ENCODE peak calls at places on chromosome 19, in five cellular contexts. One of them, this sample, is unnamed.

GRCh38 chr19:38183227-38183914 is 40.7 kb downstream of the DPF1 start:
- DNase-seq in K562: peak; percentile 87
- DNase-seq in A549: no peak
- DNase-seq in GM12878: no peak
- DNase-seq in GM23338: peak; percentile 89
- DNase-seq in this sample: no peak

GRCh38 chr19:35120898-35121297 is 5.3 kb downstream of the FXYD3 start:
- DNase-seq in K562: no peak
- DNase-seq in A549: no peak
- DNase-seq in GM12878: no peak
- DNase-seq in GM23338: no peak
- DNase-seq in this sample: no peak

GRCh38 chr19:28815257-28815656 is 397.7 kb downstream of the UQCRFS1 start:
- DNase-seq in K562: no peak
- DNase-seq in A549: no peak
- DNase-seq in GM12878: no peak
- DNase-seq in GM23338: no peak
- DNase-seq in this sample: no peak

GRCh38 chr19:9913237-9914000 is 22.9 kb downstream of the OLFM2 start:
- DNase-seq in K562: peak; percentile 46
- DNase-seq in A549: peak; percentile 29
- DNase-seq in GM12878: no peak
- DNase-seq in GM23338: no peak
- DNase-seq in this sample: no peak

GRCh38 chr19:29547981-29548380 is 22.2 kb downstream of the VSTM2B start:
- DNase-seq in K562: no peak
- DNase-seq in A549: no peak
- DNase-seq in GM12878: no peak
- DNase-seq in GM23338: no peak
- DNase-seq in this sample: no peak

GRCh38 chr19:32177686-32178085 is 167.7 kb upstream of the ZNF507 start:
- DNase-seq in K562: no peak
- DNase-seq in A549: no peak
- DNase-seq in GM12878: no peak
- DNase-seq in GM23338: no peak
- DNase-seq in this sample: no peak

GRCh38 chr19:38319421-38320258 is at the start of gene KCNK6:
- DNase-seq in K562: no peak
- DNase-seq in A549: peak; percentile 66
- DNase-seq in GM12878: no peak
- DNase-seq in GM23338: peak; percentile 77
- DNase-seq in this sample: no peak

GRCh38 chr19:46206176-46206575 is 23.4 kb upstream of the IGFL1 start:
- DNase-seq in K562: no peak
- DNase-seq in A549: no peak
- DNase-seq in GM12878: no peak
- DNase-seq in GM23338: no peak
- DNase-seq in this sample: no peak

GRCh38 chr19:35211545-35212230 is 16.9 kb downstream of the FAM187B start:
- DNase-seq in K562: no peak
- DNase-seq in A549: no peak
- DNase-seq in GM12878: no peak
- DNase-seq in GM23338: no peak
- DNase-seq in this sample: peak; percentile 13

GRCh38 chr19:46785054-46785979 is 3.1 kb downstream of the SLC1A5 start:
- DNase-seq in K562: no peak
- DNase-seq in A549: no peak
- DNase-seq in GM12878: no peak
- DNase-seq in GM23338: no peak
- DNase-seq in this sample: no peak

GRCh38 chr19:12790628-12791344 is 500 bp upstream of the JUNB start:
- DNase-seq in K562: no peak
- DNase-seq in A549: no peak
- DNase-seq in GM12878: no peak
- DNase-seq in GM23338: no peak
- DNase-seq in this sample: no peak

GRCh38 chr19:34155686-34156085 is 16.6 kb upstream of the LSM14A start:
- DNase-seq in K562: no peak
- DNase-seq in A549: no peak
- DNase-seq in GM12878: no peak
- DNase-seq in GM23338: no peak
- DNase-seq in this sample: no peak

GRCh38 chr19:55113570-55114039 is 3.8 kb downstream of the PPP1R12C start:
- DNase-seq in K562: peak; percentile 41
- DNase-seq in A549: peak; percentile 56
- DNase-seq in GM12878: no peak
- DNase-seq in GM23338: peak; percentile 91
- DNase-seq in this sample: peak; percentile 38

GRCh38 chr19:2412449-2412848 is 14.9 kb downstream of the TIMM13 start:
- DNase-seq in K562: no peak
- DNase-seq in A549: no peak
- DNase-seq in GM12878: no peak
- DNase-seq in GM23338: no peak
- DNase-seq in this sample: no peak

GRCh38 chr19:2327773-2328400 is 499 bp downstream of the LSM7 start:
- DNase-seq in K562: peak; percentile 64
- DNase-seq in A549: no peak
- DNase-seq in GM12878: peak; percentile 86
- DNase-seq in GM23338: peak; percentile 82
- DNase-seq in this sample: peak; percentile 32

GRCh38 chr19:38647966-38648788 is 728 bp downstream of the ACTN4 start:
- DNase-seq in K562: no peak
- DNase-seq in A549: no peak
- DNase-seq in GM12878: no peak
- DNase-seq in GM23338: no peak
- DNase-seq in this sample: no peak

GRCh38 chr19:39301021-39301420 is 4.8 kb downstream of the IFNL1 start:
- DNase-seq in K562: no peak
- DNase-seq in A549: no peak
- DNase-seq in GM12878: no peak
- DNase-seq in GM23338: no peak
- DNase-seq in this sample: no peak

GRCh38 chr19:36420961-36421748 is 2.7 kb upstream of the ZFP82 start:
- DNase-seq in K562: no peak
- DNase-seq in A549: no peak
- DNase-seq in GM12878: no peak
- DNase-seq in GM23338: peak; percentile 76
- DNase-seq in this sample: no peak

GRCh38 chr19:47609885-47610545 is 1.1 kb downstream of the BICRA start:
- DNase-seq in K562: peak; percentile 44
- DNase-seq in A549: no peak
- DNase-seq in GM12878: no peak
- DNase-seq in GM23338: peak; percentile 79
- DNase-seq in this sample: peak; percentile 41

GRCh38 chr19:37989855-37990254 is 82.8 kb downstream of the SIPA1L3 start:
- DNase-seq in K562: no peak
- DNase-seq in A549: no peak
- DNase-seq in GM12878: no peak
- DNase-seq in GM23338: peak; percentile 92
- DNase-seq in this sample: no peak

GRCh38 chr19:19558055-19558454 is 20.0 kb downstream of the CILP2 start:
- DNase-seq in K562: no peak
- DNase-seq in A549: no peak
- DNase-seq in GM12878: no peak
- DNase-seq in GM23338: no peak
- DNase-seq in this sample: no peak

GRCh38 chr19:39032164-39032918 is at the start of gene FBXO27:
- DNase-seq in K562: peak; percentile 52
- DNase-seq in A549: no peak
- DNase-seq in GM12878: no peak
- DNase-seq in GM23338: peak; percentile 96
- DNase-seq in this sample: no peak

GRCh38 chr19:12872941-12873890 is 8.0 kb downstream of the DNASE2 start:
- DNase-seq in K562: peak; percentile 86
- DNase-seq in A549: no peak
- DNase-seq in GM12878: no peak
- DNase-seq in GM23338: peak; percentile 97
- DNase-seq in this sample: peak; percentile 17

GRCh38 chr19:33124207-33125098 is 7.5 kb upstream of the WDR88 start:
- DNase-seq in K562: peak; percentile 84
- DNase-seq in A549: no peak
- DNase-seq in GM12878: no peak
- DNase-seq in GM23338: no peak
- DNase-seq in this sample: no peak

GRCh38 chr19:46340051-46340659 is 6.7 kb upstream of the PPP5C start:
- DNase-seq in K562: no peak
- DNase-seq in A549: no peak
- DNase-seq in GM12878: no peak
- DNase-seq in GM23338: no peak
- DNase-seq in this sample: no peak

GRCh38 chr19:33429891-33430673 is 56.6 kb downstream of the CEBPG start:
- DNase-seq in K562: no peak
- DNase-seq in A549: no peak
- DNase-seq in GM12878: no peak
- DNase-seq in GM23338: no peak
- DNase-seq in this sample: no peak

GRCh38 chr19:2274937-2275535 is 6.9 kb downstream of the PEAK3 start:
- DNase-seq in K562: peak; percentile 53
- DNase-seq in A549: peak; percentile 69
- DNase-seq in GM12878: no peak
- DNase-seq in GM23338: peak; percentile 87
- DNase-seq in this sample: peak; percentile 73

GRCh38 chr19:5893907-5894703 is 9.5 kb downstream of the NDUFA11 start:
- DNase-seq in K562: peak; percentile 73
- DNase-seq in A549: no peak
- DNase-seq in GM12878: no peak
- DNase-seq in GM23338: no peak
- DNase-seq in this sample: no peak

GRCh38 chr19:57803594-57804325 is 11.0 kb downstream of the ZNF552 start:
- DNase-seq in K562: no peak
- DNase-seq in A549: no peak
- DNase-seq in GM12878: no peak
- DNase-seq in GM23338: peak; percentile 92
- DNase-seq in this sample: peak; percentile 30
- TF ChIP-seq JUNB in K562: no peak
- TF ChIP-seq JUNB in A549: no peak
- TF ChIP-seq JUNB in GM12878: no peak
- TF ChIP-seq JUNB in GM23338: no peak
- TF ChIP-seq JUNB in this sample: no peak

GRCh38 chr19:50152578-50152977 is 10.5 kb downstream of the IZUMO2 start:
- DNase-seq in K562: no peak
- DNase-seq in A549: no peak
- DNase-seq in GM12878: no peak
- DNase-seq in GM23338: no peak
- DNase-seq in this sample: no peak

GRCh38 chr19:50158577-50158976 is 4.5 kb downstream of the IZUMO2 start:
- DNase-seq in K562: peak; percentile 18
- DNase-seq in A549: no peak
- DNase-seq in GM12878: no peak
- DNase-seq in GM23338: no peak
- DNase-seq in this sample: no peak

GRCh38 chr19:50154529-50154928 is 8.6 kb downstream of the IZUMO2 start:
- DNase-seq in K562: no peak
- DNase-seq in A549: no peak
- DNase-seq in GM12878: no peak
- DNase-seq in GM23338: no peak
- DNase-seq in this sample: no peak

GRCh38 chr19:50159078-50159477 is 4.0 kb downstream of the IZUMO2 start:
- DNase-seq in K562: no peak
- DNase-seq in A549: no peak
- DNase-seq in GM12878: no peak
- DNase-seq in GM23338: no peak
- DNase-seq in this sample: no peak

DNA sequence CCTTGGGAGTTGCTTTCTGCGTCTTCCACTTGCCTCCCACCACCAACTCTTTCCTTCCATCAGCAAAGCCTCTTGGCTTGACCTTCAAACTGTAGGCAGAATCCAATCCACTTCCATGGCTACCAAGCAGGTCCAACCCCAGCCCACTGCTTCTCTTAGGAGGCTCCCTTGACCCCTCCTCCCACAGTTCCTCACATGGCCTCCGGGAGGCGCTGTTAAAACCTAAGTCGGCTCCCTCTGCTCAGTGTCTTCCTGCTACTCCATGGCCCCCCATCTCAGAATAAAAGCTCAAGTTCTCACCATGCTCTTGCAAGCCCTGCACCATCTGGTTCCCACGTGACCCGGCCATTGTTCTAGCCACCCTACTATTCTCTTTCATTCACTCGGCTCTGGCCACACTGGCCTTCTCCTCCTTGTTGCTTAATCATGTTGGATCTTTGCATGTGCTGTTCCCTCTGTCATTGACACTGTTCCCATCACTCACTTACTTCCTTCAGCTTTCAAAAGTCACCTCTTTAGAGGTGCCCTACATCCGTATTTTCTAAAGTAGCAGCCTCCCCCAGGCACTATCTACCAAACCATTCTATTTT is 7.5 kb downstream of the IZUMO2 start:
- DNase-seq in K562: peak; percentile 18
- DNase-seq in A549: no peak
- DNase-seq in GM12878: no peak
- DNase-seq in GM23338: peak; percentile 80
- DNase-seq in this sample: no peak
- TF ChIP-seq CTCF in K562: peak; percentile 44
- TF ChIP-seq CTCF in A549: peak; percentile 15
- TF ChIP-seq CTCF in GM12878: peak; percentile 11
- TF ChIP-seq CTCF in GM23338: peak; percentile 87
- TF ChIP-seq CTCF in this sample: no peak

GRCh38 chr19:56217039-56217949 is 15.2 kb downstream of the ZSCAN5C start:
- DNase-seq in K562: no peak
- DNase-seq in A549: no peak
- DNase-seq in GM12878: no peak
- DNase-seq in GM23338: peak; percentile 77
- DNase-seq in this sample: no peak
- TF ChIP-seq JUNB in K562: no peak
- TF ChIP-seq JUNB in A549: no peak
- TF ChIP-seq JUNB in GM12878: no peak
- TF ChIP-seq JUNB in GM23338: no peak
- TF ChIP-seq JUNB in this sample: no peak

GRCh38 chr19:21697171-21697570 is 70.2 kb downstream of the ZNF100 start:
- DNase-seq in K562: no peak
- DNase-seq in A549: no peak
- DNase-seq in GM12878: no peak
- DNase-seq in GM23338: no peak
- DNase-seq in this sample: no peak

GRCh38 chr19:21694171-21694906 is 73.0 kb downstream of the ZNF100 start:
- DNase-seq in K562: peak; percentile 64
- DNase-seq in A549: no peak
- DNase-seq in GM12878: no peak
- DNase-seq in GM23338: no peak
- DNase-seq in this sample: no peak

GRCh38 chr19:21699197-21699596 is 68.2 kb downstream of the ZNF100 start:
- DNase-seq in K562: no peak
- DNase-seq in A549: no peak
- DNase-seq in GM12878: no peak
- DNase-seq in GM23338: peak; percentile 97
- DNase-seq in this sample: no peak

GRCh38 chr19:21697698-21698097 is 69.7 kb downstream of the ZNF100 start:
- DNase-seq in K562: no peak
- DNase-seq in A549: no peak
- DNase-seq in GM12878: no peak
- DNase-seq in GM23338: no peak
- DNase-seq in this sample: no peak

DNA sequence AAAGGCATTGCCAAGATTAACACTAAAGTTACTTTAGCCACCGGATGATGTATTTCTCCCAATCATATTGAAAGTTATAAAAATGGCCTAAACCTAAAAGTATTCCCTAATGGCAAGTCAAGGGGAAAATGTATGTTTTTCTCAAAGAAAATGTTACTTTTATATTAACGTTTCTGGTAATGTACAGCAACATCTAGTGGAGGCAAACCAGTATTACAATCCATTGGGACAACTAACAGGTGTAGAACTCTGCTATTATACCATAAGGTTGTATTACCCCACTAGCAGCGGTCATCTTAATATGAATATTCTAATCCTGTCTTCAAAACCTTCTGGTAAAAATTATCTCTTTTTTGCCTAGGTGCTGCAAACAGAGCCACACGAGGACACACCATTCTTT is 69.2 kb downstream of the ZNF100 start:
- DNase-seq in K562: no peak
- DNase-seq in A549: no peak
- DNase-seq in GM12878: no peak
- DNase-seq in GM23338: peak; percentile 74
- DNase-seq in this sample: peak; percentile 4
- TF ChIP-seq CTCF in K562: peak; percentile 34
- TF ChIP-seq CTCF in A549: no peak
- TF ChIP-seq CTCF in GM12878: no peak
- TF ChIP-seq CTCF in GM23338: peak; percentile 87
- TF ChIP-seq CTCF in this sample: peak; percentile 44

This sample was measured in HepG2.